ENCODE peak calls at places on chromosome 12, in five cellular contexts. W, P, G, C and A are unnamed samples.

GRCh38 chr12:93819048-93819491 is 141.9 kb downstream of the CRADD start:
- DNase-seq in W (no peak), P (no peak), G (peak; percentile 93), C (peak; percentile 55), A (no peak)

GRCh38 chr12:108627134-108627920 is 6.4 kb downstream of the SELPLG start:
- DNase-seq in W (no peak), P (no peak), G (no peak), C (no peak), A (no peak)

GRCh38 chr12:82555699-82556098 is 131.0 kb upstream of the TMTC2 start:
- DNase-seq in W (no peak), P (no peak), G (no peak), C (no peak), A (no peak)

GRCh38 chr12:39763894-39764176 is 144.2 kb upstream of the ABCD2 start:
- DNase-seq in W (no peak), P (no peak), G (no peak), C (no peak), A (no peak)

GRCh38 chr12:49357099-49357678 is 10.1 kb upstream of the SPATS2 start:
- DNase-seq in W (no peak), P (no peak), G (peak; percentile 80), C (no peak), A (no peak)

GRCh38 chr12:53505555-53506449 is 1.5 kb downstream of the NPFF start:
- DNase-seq in W (no peak), P (no peak), G (peak; percentile 54), C (no peak), A (no peak)

GRCh38 chr12:108734200-108734906 is 3.0 kb upstream of the CORO1C start:
- DNase-seq in W (no peak), P (no peak), G (peak; percentile 96), C (no peak), A (peak; percentile 75)

GRCh38 chr12:81295286-81295685 is 217.4 kb downstream of the ACSS3 start:
- DNase-seq in W (no peak), P (no peak), G (no peak), C (no peak), A (no peak)

GRCh38 chr12:20040844-20041243 is 327.5 kb upstream of the PDE3A start:
- DNase-seq in W (no peak), P (no peak), G (no peak), C (peak; percentile 35), A (no peak)

GRCh38 chr12:123167329-123167728 is 16.4 kb upstream of the PITPNM2 start:
- DNase-seq in W (no peak), P (no peak), G (no peak), C (no peak), A (no peak)

GRCh38 chr12:123163227-123163626 is 12.3 kb upstream of the PITPNM2 start:
- DNase-seq in W (no peak), P (no peak), G (no peak), C (no peak), A (no peak)

GRCh38 chr12:123164222-123164621 is 13.3 kb upstream of the PITPNM2 start:
- DNase-seq in W (no peak), P (no peak), G (no peak), C (no peak), A (no peak)

GRCh38 chr12:123165537-123165936 is 14.6 kb upstream of the PITPNM2 start:
- DNase-seq in W (no peak), P (no peak), G (no peak), C (no peak), A (no peak)

GRCh38 chr12:123164710-123165261 is 13.9 kb upstream of the PITPNM2 start:
- DNase-seq in W (no peak), P (no peak), G (no peak), C (no peak), A (no peak)
- H3K4me3 ChIP-seq in W (no peak overlapping the region), P (no peak overlapping the region), G (no peak overlapping the region), C (no peak overlapping the region), A (no peak overlapping the region)

GRCh38 chr12:22334696-22335290 is at the start of gene ST8SIA1:
- DNase-seq in W (peak; percentile 8), P (no peak), G (peak; percentile 8), C (peak; percentile 49), A (no peak)

GRCh38 chr12:22333751-22334695 is 484 bp downstream of the ST8SIA1 start:
- DNase-seq in W (no peak), P (no peak), G (no peak), C (no peak), A (no peak)

GRCh38 chr12:22332191-22332590 is 2.3 kb downstream of the ST8SIA1 start:
- DNase-seq in W (no peak), P (no peak), G (no peak), C (no peak), A (no peak)

GRCh38 chr12:22333186-22333745 is 1.2 kb downstream of the ST8SIA1 start:
- DNase-seq in W (no peak), P (no peak), G (peak; percentile 86), C (no peak), A (peak; percentile 19)
- H3K4me3 ChIP-seq in W (peak overlapping the region; percentile 43), P (peak overlapping the region; percentile 70), G (no peak overlapping the region), C (peak overlapping the region; percentile 76), A (no peak overlapping the region)

DNA sequence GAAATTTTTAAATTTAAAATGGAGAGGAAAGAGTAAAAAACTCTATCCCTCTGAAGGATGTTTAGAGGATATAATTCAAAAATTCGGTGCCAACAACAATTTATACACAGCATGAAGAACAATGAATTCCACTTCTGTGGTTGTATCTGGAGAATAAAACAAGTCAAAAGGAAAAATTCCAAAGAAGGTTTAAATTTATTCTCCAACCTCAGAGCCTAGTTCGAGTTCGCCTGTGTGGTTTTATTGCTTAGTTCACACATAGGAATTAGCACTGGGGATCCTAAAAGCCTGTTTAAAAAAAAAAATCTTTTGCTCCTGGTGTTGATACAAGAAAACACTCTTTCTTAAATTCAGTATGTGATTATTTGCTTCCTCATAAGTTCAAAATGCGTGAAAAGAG is 79.2 kb downstream of the LLPH start:
- DNase-seq in W (no peak), P (no peak), G (no peak), C (no peak), A (no peak)
- H3K4me3 ChIP-seq in W (no peak overlapping the region), P (no peak overlapping the region), G (no peak overlapping the region), C (no peak overlapping the region), A (no peak overlapping the region)

GRCh38 chr12:100573168-100573498 is 351 bp upstream of the GAS2L3 start:
- DNase-seq in W (no peak), P (no peak), G (no peak), C (no peak), A (no peak)
- H3K4me3 ChIP-seq in W (peak overlapping the region; percentile 66), P (peak overlapping the region; percentile 63), G (peak overlapping the region; percentile 83), C (peak overlapping the region; percentile 80), A (peak overlapping the region; percentile 85)

GRCh38 chr12:100927825-100928224 is 133.2 kb downstream of the ANO4 start:
- DNase-seq in W (no peak), P (no peak), G (peak; percentile 88), C (no peak), A (peak; percentile 16)

GRCh38 chr12:100926669-100927248 is 132.2 kb downstream of the ANO4 start:
- DNase-seq in W (no peak), P (no peak), G (peak; percentile 35), C (no peak), A (no peak)
- H3K4me3 ChIP-seq in W (no peak overlapping the region), P (no peak overlapping the region), G (no peak overlapping the region), C (no peak overlapping the region), A (no peak overlapping the region)

DNA sequence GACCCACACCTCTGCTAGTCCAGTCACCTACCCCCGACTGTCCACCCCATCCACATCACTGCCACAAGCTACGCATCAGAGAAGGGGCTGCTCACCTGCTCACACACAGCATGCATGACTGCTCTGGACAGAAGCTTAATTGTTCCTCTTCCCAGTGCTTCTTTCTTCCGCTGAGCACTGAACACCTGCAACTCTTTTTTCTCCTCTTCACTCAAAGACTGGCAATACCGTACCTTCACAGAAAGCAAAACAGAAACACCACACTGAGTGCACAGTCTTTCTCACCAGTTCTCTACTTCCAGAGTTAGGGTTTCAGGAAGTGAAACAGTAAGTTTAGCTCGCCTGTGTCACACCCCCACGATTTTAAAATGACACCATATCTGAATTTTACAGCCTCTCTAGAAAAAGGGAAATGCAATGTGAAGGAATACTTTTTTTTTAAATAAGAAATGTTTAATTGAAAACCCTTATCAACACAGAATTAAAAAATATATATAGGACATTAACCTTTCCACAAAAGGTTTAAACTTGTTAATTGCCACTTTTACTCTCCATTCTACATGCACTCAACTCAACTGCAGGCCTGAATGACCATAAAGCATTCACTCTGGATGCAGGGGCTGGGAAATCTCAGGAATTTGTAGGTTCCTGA is 120.1 kb downstream of the PRICKLE1 start:
- DNase-seq in W (no peak), P (no peak), G (no peak), C (no peak), A (no peak)
- H3K4me3 ChIP-seq in W (no peak overlapping the region), P (no peak overlapping the region), G (no peak overlapping the region), C (no peak overlapping the region), A (no peak overlapping the region)

GRCh38 chr12:27549231-27549800 is 25.3 kb downstream of the PPFIBP1 start:
- DNase-seq in W (no peak), P (no peak), G (peak; percentile 93), C (no peak), A (peak; percentile 69)

GRCh38 chr12:27549801-27550652 is 26.0 kb downstream of the PPFIBP1 start:
- DNase-seq in W (no peak), P (no peak), G (peak; percentile 99), C (peak; percentile 83), A (peak; percentile 86)

GRCh38 chr12:27550653-27550975 is 26.6 kb downstream of the PPFIBP1 start:
- DNase-seq in W (no peak), P (no peak), G (no peak), C (no peak), A (no peak)

GRCh38 chr12:27547592-27547991 is 23.6 kb downstream of the PPFIBP1 start:
- DNase-seq in W (no peak), P (no peak), G (no peak), C (no peak), A (no peak)

DNA sequence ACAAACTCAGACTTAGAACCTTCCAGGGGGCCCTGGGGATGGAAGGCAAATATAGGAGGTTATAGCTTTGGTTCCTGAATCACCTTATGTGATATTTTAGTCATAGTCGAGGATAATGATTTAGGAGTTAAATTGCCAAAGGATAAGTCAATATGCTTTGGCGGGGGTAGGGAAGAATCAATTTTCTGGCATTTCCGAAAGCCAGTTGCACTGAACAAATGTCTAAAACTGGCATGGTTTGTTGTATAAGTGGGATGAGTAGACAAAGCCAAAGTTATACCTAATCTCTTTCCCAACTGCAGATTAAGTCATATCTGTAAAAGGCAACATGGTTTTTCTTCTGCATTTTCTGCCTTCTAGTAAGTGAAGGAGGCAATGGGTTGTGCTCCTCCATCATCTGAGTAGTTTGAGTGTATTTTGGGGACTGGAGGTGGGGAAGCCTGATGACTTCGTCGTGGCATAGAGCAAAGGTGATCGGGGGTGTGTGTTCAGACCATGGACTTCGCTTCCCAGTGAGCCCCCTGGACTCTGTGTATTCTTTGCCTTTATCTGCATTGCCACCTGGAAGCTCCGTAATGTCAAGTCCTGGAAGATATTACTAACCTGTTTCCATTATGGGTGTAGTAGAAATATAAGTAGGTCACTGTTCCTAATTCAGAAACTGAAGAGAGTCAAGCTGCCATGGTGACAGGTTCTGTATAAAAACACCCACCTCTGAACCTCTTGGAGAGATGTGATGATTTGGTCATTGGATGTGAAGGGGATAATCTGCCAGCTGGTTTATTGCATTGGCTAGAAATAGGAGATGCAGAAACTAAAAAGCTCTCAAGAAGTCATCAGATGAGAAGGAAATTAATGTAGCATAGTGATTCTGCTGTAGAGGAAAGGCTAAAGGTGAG is 24.5 kb downstream of the PPFIBP1 start:
- DNase-seq in W (no peak), P (no peak), G (no peak), C (no peak), A (no peak)
- H3K4me3 ChIP-seq in W (no peak overlapping the region), P (no peak overlapping the region), G (no peak overlapping the region), C (peak overlapping the region; percentile 40), A (no peak overlapping the region)